ENCODE peak calls at places on chromosomes 11 and 22, in five cellular contexts. F, D, S, Z and W are unnamed samples.

GRCh38 chr11:6757373-6757967 is 14.3 kb downstream of the OR2AG2 start:
- DNase-seq in F (no peak), S (peak), Z (peak), D (peak), W (peak)

GRCh38 chr11:57321388-57321995 is 3.3 kb downstream of the TNKS1BP1 start:
- DNase-seq in D (no peak), S (no peak), F (peak), Z (no peak), W (no peak)

GRCh38 chr11:123973816-123974215 is 3.8 kb downstream of the OR10S1 start:
- DNase-seq in Z (no peak), S (peak), D (peak), F (no peak), W (peak)

GRCh38 chr11:65435330-65435931 is 12.8 kb downstream of the NEAT1 start:
- DNase-seq in F (no peak), Z (no peak), D (no peak), S (no peak), W (peak)

GRCh38 chr11:15805726-15806125 is 550.6 kb downstream of the SOX6 start:
- DNase-seq in D (no peak), S (no peak), Z (no peak), F (no peak), W (no peak)

GRCh38 chr11:45105233-45105992 is 41.0 kb upstream of the PRDM11 start:
- DNase-seq in F (peak), D (peak), Z (no peak), S (peak), W (peak)

GRCh38 chr22:42688241-42688913 is 32.3 kb downstream of the A4GALT start:
- DNase-seq in S (peak), Z (peak), F (peak), D (peak), W (peak)

GRCh38 chr11:70176940-70177689 is 26.0 kb upstream of the FADD start:
- DNase-seq in Z (no peak), S (no peak), F (no peak), D (no peak), W (no peak)

GRCh38 chr11:95228081-95228859 is 2.7 kb downstream of the SESN3 start:
- DNase-seq in F (no peak), D (peak), S (peak), Z (no peak), W (peak)

GRCh38 chr11:96339704-96340554 is 3.1 kb downstream of the MAML2 start:
- DNase-seq in D (no peak), F (no peak), Z (no peak), S (peak), W (peak)
- H3K4me3 ChIP-seq in D (no peak), F (no peak), Z (peak), S (peak), W (peak)

GRCh38 chr11:125720781-125721180 is 25.3 kb upstream of the PATE1 start:
- DNase-seq in D (no peak), S (peak), Z (no peak), F (no peak), W (no peak)

GRCh38 chr11:125728969-125729368 is 17.1 kb upstream of the PATE1 start:
- DNase-seq in D (peak), S (no peak), Z (no peak), F (no peak), W (peak)

GRCh38 chr11:125724125-125724524 is 22.0 kb upstream of the PATE1 start:
- DNase-seq in F (no peak), S (peak), D (peak), Z (no peak), W (peak)
- TF ChIP-seq CTCF in F (no peak), S (no peak), D (peak), Z (no peak), W (peak)

GRCh38 chr11:35088676-35089075 is 50.3 kb upstream of the CD44 start:
- DNase-seq in Z (no peak), F (no peak), S (peak), D (no peak), W (peak)

GRCh38 chr11:35087648-35088047 is 51.3 kb upstream of the CD44 start:
- DNase-seq in S (peak), Z (no peak), F (no peak), D (peak), W (peak)

GRCh38 chr11:35089724-35090505 is 49.1 kb upstream of the CD44 start:
- DNase-seq in F (no peak), Z (no peak), S (no peak), D (no peak), W (no peak)

GRCh38 chr11:35085766-35086165 is 53.2 kb upstream of the CD44 start:
- DNase-seq in S (no peak), Z (no peak), F (no peak), D (peak), W (peak)

DNA sequence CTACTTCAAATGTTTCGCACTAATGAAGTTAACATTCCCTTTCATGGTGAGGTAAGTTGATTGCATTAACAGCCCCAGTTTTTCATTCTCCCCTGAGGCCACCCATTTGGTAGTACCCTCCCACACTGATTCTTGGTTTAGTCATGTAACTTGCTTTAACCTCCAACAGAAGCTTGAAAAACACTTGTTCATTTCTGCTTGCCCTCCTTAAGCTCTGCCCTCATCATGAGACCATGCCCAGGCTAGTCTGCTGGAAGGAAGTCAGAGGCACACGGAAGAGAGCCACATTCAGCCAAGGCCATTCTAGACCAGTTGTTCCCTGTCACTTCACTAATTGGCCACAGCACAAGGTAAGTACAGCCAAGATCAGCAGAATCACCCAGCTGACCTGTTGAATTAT is 50.7 kb upstream of the CD44 start:
- DNase-seq in Z (no peak), D (no peak), S (no peak), F (no peak), W (no peak)
- H3K4me3 ChIP-seq in Z (no peak), D (no peak), S (no peak), F (no peak), W (no peak)

DNA sequence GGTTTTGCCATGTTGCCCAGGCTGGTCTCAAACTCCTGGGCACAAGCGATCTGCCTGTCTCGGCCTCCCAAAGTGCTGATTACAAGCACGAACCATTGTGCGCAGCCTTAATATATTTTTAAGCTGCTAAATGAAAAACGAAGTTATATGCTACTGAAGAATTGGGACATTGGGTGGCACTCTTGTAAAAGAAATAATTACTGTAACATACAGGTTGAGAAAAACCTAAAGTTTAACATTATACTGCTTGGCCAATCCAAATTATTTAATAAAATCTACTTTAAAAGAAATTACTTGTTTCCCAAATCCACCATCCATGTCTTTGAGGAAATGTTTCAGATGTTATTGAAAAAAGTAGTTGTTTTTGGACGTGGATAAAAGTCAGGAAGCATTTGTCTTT is 37.9 kb upstream of the ARHGAP32 start:
- DNase-seq in S (no peak), Z (no peak), F (no peak), D (peak), W (peak)
- TF ChIP-seq CTCF in S (no peak), Z (no peak), F (no peak), D (no peak), W (no peak)

GRCh38 chr11:67286621-67287333 is 2.3 kb upstream of the ANKRD13D start:
- DNase-seq in F (peak), Z (no peak), D (no peak), S (no peak), W (no peak)
- H3K4me3 ChIP-seq in F (no peak), Z (no peak), D (no peak), S (no peak), W (no peak)

DNA sequence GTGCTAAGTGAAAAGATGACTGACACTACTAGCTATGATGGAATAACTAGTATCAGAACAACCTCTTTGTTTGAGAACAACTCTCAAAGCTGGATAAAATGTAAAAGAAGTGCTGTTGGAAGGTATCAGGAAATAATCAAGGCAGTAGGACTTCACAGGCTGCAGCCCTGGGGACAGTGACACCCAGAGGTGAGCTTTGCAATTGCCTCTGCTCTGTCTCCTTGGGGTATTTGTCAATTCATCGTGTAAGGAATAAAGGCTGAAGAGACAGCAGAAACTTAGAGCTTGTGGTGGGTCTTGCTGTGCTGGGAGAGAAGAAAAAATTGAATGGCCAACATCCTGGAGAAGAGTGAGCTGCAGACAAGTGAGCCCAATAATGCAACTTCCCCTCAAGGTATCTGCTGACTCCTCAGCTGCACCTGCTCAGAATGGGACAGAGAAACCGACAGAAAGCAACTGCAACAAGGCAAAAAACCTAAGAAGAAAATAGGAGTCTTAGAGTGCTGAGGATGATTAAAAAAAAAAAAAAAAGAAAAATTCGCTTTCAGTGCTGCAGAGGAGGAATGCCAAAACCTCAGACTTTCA is 141.1 kb downstream of the RCN1 start:
- DNase-seq in D (peak), S (peak), F (no peak), Z (no peak), W (peak)
- TF ChIP-seq CTCF in D (peak), S (peak), F (no peak), Z (peak), W (peak)